ENCODE peak calls at places on chromosomes 2 and 18, in six cellular contexts. E, T, P, B, U and G are unnamed samples.

GRCh38 chr18:59200787-59201186 is 19.2 kb upstream of the GRP start:
- DNase-seq in T (no peak), U (no peak), E (no peak), P (no peak), B (no peak), G (no peak)

GRCh38 chr2:223007531-223007930 is 44.5 kb upstream of the KCNE4 start:
- DNase-seq in U (no peak), E (no peak), T (peak; percentile 71), P (no peak), B (no peak), G (no peak)

GRCh38 chr18:68262697-68263293 is 452.1 kb downstream of the TMX3 start:
- DNase-seq in B (no peak), E (no peak), T (peak; percentile 23), P (no peak), U (no peak), G (no peak)

GRCh38 chr18:54787098-54787497 is 41.2 kb upstream of the RAB27B start:
- DNase-seq in E (no peak), P (no peak), T (no peak), B (peak; percentile 4), U (no peak), G (no peak)

GRCh38 chr18:9679125-9679524 is 29.0 kb upstream of the RAB31 start:
- DNase-seq in T (no peak), P (no peak), B (no peak), E (no peak), U (no peak), G (no peak)

GRCh38 chr2:45275235-45275805 is 266.1 kb upstream of the SIX2 start:
- DNase-seq in B (no peak), U (no peak), T (peak; percentile 56), E (no peak), P (no peak), G (no peak)

GRCh38 chr2:67295851-67296250 is 101.3 kb upstream of the ETAA1 start:
- DNase-seq in E (no peak), U (no peak), B (no peak), T (no peak), P (no peak), G (no peak)

GRCh38 chr2:162926501-162926900 is 87.9 kb upstream of the KCNH7 start:
- DNase-seq in B (no peak), P (no peak), U (no peak), T (peak; percentile 70), E (no peak), G (no peak)

GRCh38 chr2:176463527-176463926 is 194.3 kb downstream of the MTX2 start:
- DNase-seq in P (no peak), E (no peak), U (no peak), B (no peak), T (no peak), G (no peak)

GRCh38 chr18:46042571-46043123 is 29.4 kb downstream of the PSTPIP2 start:
- DNase-seq in E (no peak), B (peak; percentile 86), U (no peak), T (no peak), P (no peak), G (no peak)

GRCh38 chr2:233501198-233502076 is 65.1 kb downstream of the USP40 start:
- DNase-seq in B (no peak), T (peak; percentile 67), P (no peak), U (no peak), E (no peak), G (no peak)

GRCh38 chr18:9137168-9138066 is 836 bp downstream of the ANKRD12 start:
- DNase-seq in B (peak; percentile 73), P (peak; percentile 86), T (peak; percentile 77), E (peak; percentile 55), U (peak; percentile 59), G (peak; percentile 84)

GRCh38 chr2:26399781-26400376 is 1.8 kb upstream of the DRC1 start:
- DNase-seq in T (no peak), E (peak; percentile 32), P (no peak), U (no peak), B (peak; percentile 29), G (no peak)

GRCh38 chr2:159712929-159713575 is 746 bp downstream of the MARCHF7 start:
- DNase-seq in U (no peak), E (no peak), B (no peak), P (no peak), T (no peak), G (peak; percentile 61)

GRCh38 chr2:3661149-3661660 is 3.2 kb downstream of the ALLC start:
- DNase-seq in E (no peak), B (no peak), U (no peak), P (no peak), T (no peak), G (no peak)

GRCh38 chr2:180125245-180125962 is 118.3 kb upstream of the CWC22 start:
- DNase-seq in U (peak; percentile 77), P (peak; percentile 13), T (peak; percentile 95), B (peak; percentile 83), E (peak; percentile 63), G (peak; percentile 63)

GRCh38 chr2:88561646-88562388 is 65.4 kb downstream of the EIF2AK3 start:
- DNase-seq in B (no peak), U (no peak), T (no peak), P (peak; percentile 59), E (no peak), G (no peak)

GRCh38 chr18:8124232-8125146 is 484.7 kb upstream of the RAB12 start:
- DNase-seq in P (no peak), T (no peak), U (no peak), E (no peak), B (no peak), G (no peak)

GRCh38 chr2:239073745-239074530 is 226.1 kb downstream of the TWIST2 start:
- DNase-seq in P (no peak), U (no peak), T (no peak), B (no peak), E (no peak), G (no peak)

GRCh38 chr2:75605770-75606535 is 40.6 kb upstream of the MRPL19 start:
- DNase-seq in E (no peak), P (no peak), T (peak; percentile 94), B (no peak), U (no peak), G (no peak)

GRCh38 chr2:60294901-60295590 is 258.4 kb downstream of the BCL11A start:
- DNase-seq in T (no peak), P (no peak), U (no peak), B (no peak), E (no peak), G (no peak)

GRCh38 chr2:36701918-36702317 is 5.4 kb downstream of the VIT start:
- DNase-seq in E (no peak), P (no peak), U (no peak), T (no peak), B (no peak), G (no peak)

GRCh38 chr2:173090291-173090877 is 14.7 kb downstream of the MAP3K20 start:
- DNase-seq in T (peak; percentile 53), U (no peak), B (no peak), E (no peak), P (no peak), G (no peak)

GRCh38 chr2:168439536-168439935 is 16.5 kb upstream of the CERS6 start:
- DNase-seq in P (no peak), U (no peak), B (no peak), T (no peak), E (no peak), G (no peak)

GRCh38 chr2:190653931-190654330 is 5.0 kb downstream of the NAB1 start:
- DNase-seq in E (no peak), B (no peak), T (no peak), U (no peak), P (no peak), G (no peak)